ENCODE peak calls at places on chromosome 17, in eight cellular contexts. D, N, I, F, R, U, H and Y are unnamed samples.

GRCh38 chr17:54876656-54877195 is 23.9 kb upstream of the TOM1L1 start:
- DNase-seq in D (no peak), N (no peak), I (no peak), F (no peak), R (no peak), U (no peak), H (no peak), Y (no peak)

GRCh38 chr17:16187642-16188041 is 27.7 kb downstream of the NCOR1 start:
- DNase-seq in D (no peak), N (no peak), I (no peak), F (no peak), R (no peak), U (no peak), H (no peak), Y (no peak)

GRCh38 chr17:74786411-74787097 is 10.4 kb upstream of the NAT9 start:
- DNase-seq in D (no peak), N (no peak), I (no peak), F (no peak), R (no peak), U (no peak), H (no peak), Y (no peak)

GRCh38 chr17:60577147-60577925 is 22.7 kb upstream of the PPM1D start:
- DNase-seq in D (peak), N (peak), I (no peak), F (peak), R (no peak), U (no peak), H (peak), Y (peak)

GRCh38 chr17:3683054-3683511 is 12.9 kb downstream of the P2RX5 start:
- DNase-seq in D (peak), N (peak), I (peak), F (peak), R (peak), U (peak), H (peak), Y (peak)

GRCh38 chr17:5707482-5707881 is 123.2 kb upstream of the NLRP1 start:
- DNase-seq in D (no peak), N (no peak), I (no peak), F (no peak), R (no peak), U (no peak), H (no peak), Y (no peak)

GRCh38 chr17:76584427-76585047 is 1.1 kb downstream of the ST6GALNAC2 start:
- DNase-seq in D (peak), N (no peak), I (no peak), F (no peak), R (peak), U (no peak), H (no peak), Y (no peak)

GRCh38 chr17:75996665-75997590 is 3.7 kb upstream of the CDK3 start:
- DNase-seq in D (no peak), N (no peak), I (no peak), F (no peak), R (no peak), U (no peak), H (peak), Y (peak)

GRCh38 chr17:3602499-3602898 is 6.7 kb downstream of the TRPV1 start:
- DNase-seq in D (peak), N (peak), I (peak), F (no peak), R (peak), U (peak), H (no peak), Y (peak)

GRCh38 chr17:73474370-73474988 is 162.7 kb upstream of the CDC42EP4 start:
- DNase-seq in D (peak), N (peak), I (peak), F (peak), R (no peak), U (peak), H (no peak), Y (peak)

GRCh38 chr17:71631483-71631882 is 489.3 kb upstream of the SOX9 start:
- DNase-seq in D (no peak), N (no peak), I (peak), F (no peak), R (no peak), U (peak), H (no peak), Y (no peak)

GRCh38 chr17:21285164-21286065 is 904 bp downstream of the MAP2K3 start:
- DNase-seq in D (peak), N (no peak), I (no peak), F (peak), R (no peak), U (no peak), H (no peak), Y (peak)

GRCh38 chr17:27419156-27419555 is 37.1 kb upstream of the KSR1 start:
- DNase-seq in D (no peak), N (no peak), I (no peak), F (no peak), R (no peak), U (no peak), H (no peak), Y (no peak)

GRCh38 chr17:28988475-28988874 is 17.4 kb downstream of the SEZ6 start:
- DNase-seq in D (no peak), N (no peak), I (no peak), F (no peak), R (no peak), U (no peak), H (no peak), Y (no peak)

GRCh38 chr17:65222216-65222738 is 85.1 kb downstream of the RGS9 start:
- DNase-seq in D (no peak), N (no peak), I (no peak), F (no peak), R (no peak), U (no peak), H (no peak), Y (no peak)

GRCh38 chr17:78375401-78376079 is 2.9 kb upstream of the PGS1 start:
- DNase-seq in D (no peak), N (no peak), I (peak), F (peak), R (no peak), U (no peak), H (no peak), Y (peak)

GRCh38 chr17:9261059-9262029 is 240.0 kb downstream of the NTN1 start:
- DNase-seq in D (no peak), N (no peak), I (no peak), F (no peak), R (no peak), U (no peak), H (no peak), Y (no peak)

GRCh38 chr17:6953689-6954088 is 42.2 kb upstream of the ALOX12 start:
- DNase-seq in D (no peak), N (no peak), I (no peak), F (no peak), R (no peak), U (no peak), H (no peak), Y (no peak)

GRCh38 chr17:76562734-76563148 is 22.9 kb downstream of the PRCD start:
- DNase-seq in D (peak), N (peak), I (no peak), F (peak), R (no peak), U (no peak), H (no peak), Y (peak)

GRCh38 chr17:19002805-19003542 is 1.6 kb downstream of the FAM83G start:
- DNase-seq in D (no peak), N (no peak), I (no peak), F (no peak), R (no peak), U (no peak), H (no peak), Y (peak)

GRCh38 chr17:34423978-34424813 is 61.2 kb upstream of the CCL1 start:
- DNase-seq in D (no peak), N (no peak), I (no peak), F (no peak), R (peak), U (no peak), H (no peak), Y (no peak)
- TF ChIP-seq MAX in D (no peak), N (no peak), I (no peak), F (no peak), R (no peak), U (no peak), H (no peak), Y (no peak)

GRCh38 chr17:79777844-79778503 is at the start of gene CBX2:
- DNase-seq in D (peak), N (peak), I (peak), F (peak), R (peak), U (peak), H (no peak), Y (peak)
- TF ChIP-seq MAX in D (no peak), N (no peak), I (no peak), F (no peak), R (no peak), U (no peak), H (no peak), Y (peak)

GRCh38 chr17:82297280-82297803 is 20.1 kb downstream of the CD7 start:
- DNase-seq in D (peak), N (peak), I (peak), F (peak), R (no peak), U (no peak), H (peak), Y (peak)
- TF ChIP-seq MAX in D (no peak), N (no peak), I (no peak), F (no peak), R (no peak), U (no peak), H (no peak), Y (peak)

GRCh38 chr17:44765965-44766364 is 7.2 kb downstream of the ADAM11 start:
- DNase-seq in D (no peak), N (no peak), I (no peak), F (no peak), R (no peak), U (no peak), H (no peak), Y (no peak)

GRCh38 chr17:44768505-44769142 is 9.8 kb downstream of the ADAM11 start:
- DNase-seq in D (no peak), N (no peak), I (no peak), F (no peak), R (no peak), U (no peak), H (no peak), Y (peak)

GRCh38 chr17:44769230-44769629 is 10.4 kb downstream of the ADAM11 start:
- DNase-seq in D (no peak), N (no peak), I (no peak), F (no peak), R (no peak), U (no peak), H (no peak), Y (no peak)

GRCh38 chr17:44766409-44767038 is 7.7 kb downstream of the ADAM11 start:
- DNase-seq in D (no peak), N (no peak), I (no peak), F (no peak), R (no peak), U (no peak), H (no peak), Y (no peak)

GRCh38 chr17:44767493-44767892 is 8.7 kb downstream of the ADAM11 start:
- DNase-seq in D (no peak), N (no peak), I (no peak), F (no peak), R (no peak), U (no peak), H (no peak), Y (peak)
- TF ChIP-seq MAX in D (no peak), N (no peak), I (no peak), F (no peak), R (no peak), U (no peak), H (no peak), Y (no peak)

GRCh38 chr17:48247038-48247437 is 139.5 kb downstream of the SNX11 start:
- DNase-seq in D (no peak), N (no peak), I (peak), F (no peak), R (no peak), U (no peak), H (no peak), Y (no peak)
- TF ChIP-seq MAX in D (no peak), N (no peak), I (peak), F (no peak), R (no peak), U (no peak), H (no peak), Y (no peak)

GRCh38 chr17:49216953-49217650 is 6.6 kb downstream of the ABI3 start:
- DNase-seq in D (peak), N (peak), I (no peak), F (no peak), R (no peak), U (no peak), H (no peak), Y (peak)

GRCh38 chr17:49216482-49216881 is 6.0 kb downstream of the ABI3 start:
- DNase-seq in D (no peak), N (no peak), I (no peak), F (no peak), R (no peak), U (no peak), H (no peak), Y (no peak)

GRCh38 chr17:49219987-49220386 is 9.5 kb downstream of the ABI3 start:
- DNase-seq in D (peak), N (peak), I (no peak), F (no peak), R (no peak), U (no peak), H (no peak), Y (no peak)

GRCh38 chr17:49218941-49219913 is 8.7 kb downstream of the ABI3 start:
- DNase-seq in D (peak), N (peak), I (no peak), F (no peak), R (peak), U (no peak), H (peak), Y (peak)

GRCh38 chr17:49217651-49218413 is 7.3 kb downstream of the ABI3 start:
- DNase-seq in D (peak), N (no peak), I (no peak), F (no peak), R (no peak), U (no peak), H (peak), Y (peak)
- TF ChIP-seq MAX in D (no peak), N (no peak), I (no peak), F (no peak), R (no peak), U (no peak), H (peak), Y (peak)

DNA sequence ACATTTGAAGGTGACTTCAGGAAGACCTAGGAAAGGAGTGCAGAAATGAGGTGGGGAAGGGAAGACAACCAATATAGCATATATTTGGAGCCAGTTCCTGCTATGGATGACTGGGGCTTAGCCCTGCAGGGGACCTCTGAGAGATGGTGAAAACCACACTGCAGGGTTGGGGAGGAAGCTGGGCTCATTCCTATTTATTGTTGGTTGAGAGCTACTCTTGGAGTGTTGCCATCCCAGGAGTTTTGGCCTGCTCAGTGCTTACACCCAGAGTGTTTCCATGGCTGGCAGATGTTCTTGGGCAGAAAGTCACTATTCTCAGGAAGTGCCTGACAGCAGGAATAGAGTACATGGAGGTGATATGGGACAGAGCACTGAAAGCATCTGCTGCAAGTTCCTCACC is 145.8 kb downstream of the SPACA3 start:
- DNase-seq in D (no peak), N (no peak), I (no peak), F (no peak), R (no peak), U (no peak), H (no peak), Y (no peak)
- TF ChIP-seq MAX in D (no peak), N (no peak), I (no peak), F (no peak), R (no peak), U (no peak), H (no peak), Y (no peak)